ENCODE peak calls at places on chromosome 19, in five cellular contexts. M is mucosa of descending colon, C is thyroid gland, Z is heart left ventricle, R is GM23338. O is an unnamed sample.

GRCh38 chr19:35279985-35280821 is 2.1 kb upstream of the HAMP start:
- DNase-seq in R (no peak), M (no peak), Z (no peak), C (peak), O (no peak)

GRCh38 chr19:40302224-40303011 is 17.3 kb upstream of the AKT2 start:
- DNase-seq in R (no peak), M (no peak), C (no peak), Z (no peak), O (no peak)

GRCh38 chr19:42051166-42052115 is 18.6 kb downstream of the GRIK5 start:
- DNase-seq in Z (no peak), C (no peak), R (peak), M (no peak), O (no peak)

GRCh38 chr19:46250057-46250456 is 20.5 kb downstream of the IGFL1 start:
- DNase-seq in R (no peak), C (no peak), M (no peak), Z (no peak), O (no peak)

GRCh38 chr19:40433391-40434216 is 7.8 kb upstream of the SERTAD1 start:
- DNase-seq in Z (peak), R (peak), C (peak), M (peak), O (peak)

GRCh38 chr19:12801466-12802266 is at the start of the genes PRDX2 and THSD8:
- DNase-seq in Z (peak), C (peak), M (peak), R (peak), O (peak)

GRCh38 chr19:51743405-51743804 is 8.3 kb downstream of the FPR1 start:
- DNase-seq in Z (no peak), C (no peak), M (no peak), R (no peak), O (no peak)

GRCh38 chr19:38072776-38073411 is 151.1 kb downstream of the DPF1 start:
- DNase-seq in Z (no peak), R (no peak), C (no peak), M (no peak), O (no peak)

GRCh38 chr19:5147971-5148793 is 179.3 kb downstream of the KDM4B start:
- DNase-seq in M (no peak), C (peak), R (no peak), Z (no peak), O (no peak)

GRCh38 chr19:50836543-50837195 is 3.3 kb upstream of the KLK15 start:
- DNase-seq in Z (no peak), M (no peak), R (peak), C (peak), O (no peak)

GRCh38 chr19:18795540-18795939 is 4.4 kb upstream of the COMP start:
- DNase-seq in M (no peak), R (peak), C (no peak), Z (no peak), O (no peak)

GRCh38 chr19:32916969-32917611 is 47.5 kb upstream of the SLC7A9 start:
- DNase-seq in Z (no peak), R (peak), C (no peak), M (no peak), O (no peak)

GRCh38 chr19:33005440-33005839 is 33.4 kb downstream of the FAAP24 start:
- DNase-seq in Z (no peak), M (no peak), R (peak), C (no peak), O (peak)

GRCh38 chr19:33779849-33780248 is 16.8 kb upstream of the KCTD15 start:
- DNase-seq in M (no peak), Z (no peak), R (no peak), C (no peak), O (no peak)

GRCh38 chr19:41298327-41298964 is 11.5 kb upstream of the CCDC97 start:
- DNase-seq in M (peak), R (no peak), Z (peak), C (peak), O (no peak)

GRCh38 chr19:7010722-7011593 is 10.3 kb downstream of the MBD3L2B start:
- DNase-seq in R (no peak), C (no peak), Z (no peak), M (no peak), O (no peak)

GRCh38 chr19:7191946-7192691 is 102.1 kb downstream of the INSR start:
- DNase-seq in M (no peak), C (no peak), Z (no peak), R (no peak), O (no peak)

GRCh38 chr19:3343619-3344502 is 22.5 kb upstream of the NFIC start:
- DNase-seq in Z (peak), M (peak), C (peak), R (peak), O (peak)

GRCh38 chr19:46860846-46861690 is at the start of gene ARHGAP35:
- DNase-seq in Z (peak), M (peak), R (peak), C (peak), O (no peak)

GRCh38 chr19:35295792-35296462 is 4.0 kb downstream of the MAG start:
- DNase-seq in C (no peak), R (peak), M (no peak), Z (no peak), O (no peak)

GRCh38 chr19:3580156-3580955 is 4.9 kb upstream of the GIPC3 start:
- DNase-seq in C (no peak), M (peak), Z (no peak), R (no peak), O (no peak)

GRCh38 chr19:40921005-40921897 is 39.2 kb upstream of the CYP2A7 start:
- DNase-seq in Z (no peak), R (no peak), C (no peak), M (peak), O (peak)

GRCh38 chr19:42606660-42607351 is 12.1 kb upstream of the CEACAM8 start:
- DNase-seq in C (peak), M (peak), Z (peak), R (peak), O (peak)

GRCh38 chr19:35395762-35396199 is 24.9 kb downstream of the GPR42 start:
- DNase-seq in M (peak), Z (no peak), R (no peak), C (no peak), O (peak)

GRCh38 chr19:16133818-16134217 is 9.7 kb upstream of the HSH2D start:
- DNase-seq in Z (no peak), C (no peak), R (no peak), M (no peak), O (no peak)

GRCh38 chr19:56942749-56943148 is 102.2 kb upstream of the PEG3 start:
- DNase-seq in C (no peak), M (no peak), R (no peak), Z (peak), O (no peak)

GRCh38 chr19:45051929-45052579 is 13.2 kb downstream of the CLASRP start:
- DNase-seq in M (peak), R (no peak), C (no peak), Z (no peak), O (no peak)

GRCh38 chr19:42088471-42089190 is 12.7 kb downstream of the ZNF574 start:
- DNase-seq in M (no peak), C (no peak), Z (no peak), R (no peak), O (no peak)

GRCh38 chr19:41263042-41263849 is 926 bp upstream of the HNRNPUL1 start:
- DNase-seq in C (peak), R (peak), M (peak), Z (peak), O (no peak)

GRCh38 chr19:18401580-18402112 is 4.2 kb upstream of the LRRC25 start:
- DNase-seq in Z (peak), M (peak), C (peak), R (peak), O (no peak)

GRCh38 chr19:32676186-32676894 is 692 bp downstream of the RGS9BP start:
- DNase-seq in Z (no peak), C (peak), M (no peak), R (peak), O (no peak)

GRCh38 chr19:31885280-31885853 is 460.0 kb upstream of the ZNF507 start:
- DNase-seq in Z (no peak), R (no peak), M (no peak), C (no peak), O (no peak)

GRCh38 chr19:10560154-10560553 is 5.7 kb downstream of the KRI1 start:
- DNase-seq in M (no peak), R (no peak), Z (no peak), C (no peak), O (no peak)
- H3K4me3 ChIP-seq in M (no peak), R (no peak), Z (no peak), C (no peak), O (no peak)

GRCh38 chr19:49017041-49017665 is at the start of gene LHB:
- DNase-seq in R (peak), C (no peak), M (no peak), Z (no peak), O (no peak)

GRCh38 chr19:49019242-49019932 is 2.5 kb upstream of the LHB start:
- DNase-seq in M (peak), Z (peak), C (peak), R (peak), O (no peak)

GRCh38 chr19:49020342-49020741 is 3.5 kb upstream of the LHB start:
- DNase-seq in C (peak), M (no peak), Z (no peak), R (peak), O (no peak)

GRCh38 chr19:49016067-49016839 is 638 bp downstream of the LHB start:
- DNase-seq in R (no peak), Z (no peak), C (no peak), M (no peak), O (no peak)

DNA sequence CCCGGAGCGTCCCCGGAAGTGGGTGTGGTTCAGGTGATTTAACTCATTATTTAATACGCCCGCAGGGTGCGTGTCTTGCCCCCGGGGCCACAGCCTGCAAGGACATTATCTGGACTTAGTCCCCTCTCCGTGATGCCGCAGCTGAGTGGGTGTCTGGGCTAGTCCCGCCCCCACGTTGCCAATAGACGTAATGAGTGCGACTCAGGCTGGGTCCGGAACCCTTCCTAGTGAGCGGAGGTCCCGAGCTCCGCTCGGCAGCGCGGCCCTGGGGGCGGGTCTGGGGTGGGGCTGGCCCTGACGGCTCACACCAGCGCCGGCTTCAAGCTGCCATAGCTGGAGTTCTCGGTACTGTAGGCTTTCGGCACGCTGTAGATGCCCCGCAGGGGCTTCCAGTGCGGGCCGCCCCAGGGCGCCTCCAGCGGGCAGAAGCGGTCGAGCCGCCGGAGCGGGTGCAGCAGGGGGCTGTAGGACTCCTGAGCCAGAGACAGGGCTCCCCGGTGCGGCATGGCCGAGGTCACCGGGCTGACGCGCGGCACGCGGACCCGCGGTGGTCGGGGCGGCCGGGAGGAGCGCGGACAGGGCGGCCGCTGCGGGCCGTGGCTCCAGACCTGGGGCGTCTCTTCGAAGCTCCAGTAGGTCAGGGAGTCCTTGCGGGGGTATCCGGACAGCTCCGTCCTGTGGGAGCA is 918 bp upstream of the LHB start:
- DNase-seq in Z (peak), M (peak), R (peak), C (peak), O (no peak)
- TF ChIP-seq CTCF in Z (peak), M (peak), R (no peak), C (no peak), O (peak)

GRCh38 chr19:53055117-53055516 is 10.6 kb downstream of the ERVV-2 start:
- DNase-seq in R (no peak), M (no peak), C (peak), Z (no peak), O (no peak)

GRCh38 chr19:53057904-53058579 is 13.5 kb downstream of the ERVV-2 start:
- DNase-seq in Z (peak), M (no peak), R (peak), C (peak), O (peak)
- H3K4me3 ChIP-seq in Z (peak), M (no peak), R (peak), C (peak), O (peak)

GRCh38 chr19:17292301-17293074 is 10.7 kb downstream of the ABHD8 start:
- DNase-seq in M (peak), C (peak), R (peak), Z (peak), O (peak)

GRCh38 chr19:17296976-17297375 is 6.2 kb downstream of the ABHD8 start:
- DNase-seq in R (no peak), M (no peak), Z (no peak), C (no peak), O (no peak)

GRCh38 chr19:17293605-17294004 is 9.6 kb downstream of the ABHD8 start:
- DNase-seq in Z (no peak), M (no peak), C (no peak), R (no peak), O (no peak)

GRCh38 chr19:17294051-17294891 is 9.0 kb downstream of the ABHD8 start:
- DNase-seq in R (peak), M (peak), Z (no peak), C (peak), O (no peak)

GRCh38 chr19:17296278-17296677 is 6.9 kb downstream of the ABHD8 start:
- DNase-seq in Z (no peak), C (no peak), R (no peak), M (no peak), O (no peak)
- TF ChIP-seq CTCF in Z (no peak), C (no peak), R (no peak), M (no peak), O (no peak)

GRCh38 chr19:1266818-1267440 is 2.2 kb upstream of the CIRBP start:
- DNase-seq in C (peak), M (peak), R (peak), Z (peak), O (no peak)

GRCh38 chr19:1266116-1266817 is 2.9 kb upstream of the CIRBP start:
- DNase-seq in Z (peak), R (peak), M (peak), C (peak), O (no peak)

GRCh38 chr19:1269065-1269477 is at the start of gene CIRBP:
- DNase-seq in R (peak), C (peak), M (peak), Z (peak), O (peak)

GRCh38 chr19:1268392-1269064 is 604 bp upstream of the CIRBP start:
- DNase-seq in M (no peak), R (no peak), Z (peak), C (no peak), O (no peak)

GRCh38 chr19:1267441-1268391 is 1.4 kb upstream of the CIRBP start:
- DNase-seq in M (no peak), C (no peak), Z (peak), R (no peak), O (no peak)
- H3K4me3 ChIP-seq in M (no peak), C (no peak), Z (no peak), R (peak), O (peak)